ENCODE peak calls at places on chromosome 22, in five cellular contexts. K, G, W, B and O are unnamed samples.

GRCh38 chr22:20881869-20882815 is 23.3 kb downstream of the SNAP29 start:
- DNase-seq in K (no peak), G (no peak), W (no peak), B (no peak), O (no peak)

GRCh38 chr22:22579869-22580604 is 21.0 kb upstream of the PRAME start:
- DNase-seq in K (no peak), G (no peak), W (no peak), B (no peak), O (no peak)

GRCh38 chr22:37985751-37986281 is 1.5 kb upstream of the SOX10 start:
- DNase-seq in K (no peak), G (no peak), W (no peak), B (no peak), O (no peak)

GRCh38 chr22:47102081-47102480 is 339.6 kb downstream of the TBC1D22A start:
- DNase-seq in K (no peak), G (no peak), W (no peak), B (no peak), O (no peak)

GRCh38 chr22:47192651-47193437 is 430.4 kb downstream of the TBC1D22A start:
- DNase-seq in K (no peak), G (peak; percentile 48), W (no peak), B (no peak), O (no peak)

GRCh38 chr22:22932512-22932941 is 44.9 kb downstream of the IGLL5 start:
- DNase-seq in K (no peak), G (peak; percentile 56), W (no peak), B (no peak), O (no peak)

GRCh38 chr22:23225724-23226496 is 45.6 kb downstream of the BCR start:
- DNase-seq in K (peak; percentile 60), G (peak; percentile 59), W (peak; percentile 84), B (no peak), O (peak; percentile 34)

GRCh38 chr22:21982338-21982965 is at the start of gene TOP3B:
- DNase-seq in K (peak; percentile 74), G (peak; percentile 99), W (peak; percentile 75), B (peak; percentile 27), O (no peak)

GRCh38 chr22:22944268-22944985 is 56.8 kb downstream of the IGLL5 start:
- DNase-seq in K (no peak), G (peak; percentile 52), W (no peak), B (no peak), O (no peak)

GRCh38 chr22:22955866-22956535 is 68.4 kb downstream of the IGLL5 start:
- DNase-seq in K (peak; percentile 62), G (peak; percentile 98), W (peak; percentile 41), B (peak; percentile 41), O (peak; percentile 8)

GRCh38 chr22:22936915-22937656 is 49.5 kb downstream of the IGLL5 start:
- DNase-seq in K (no peak), G (no peak), W (no peak), B (no peak), O (no peak)

GRCh38 chr22:17824452-17824851 is 50.2 kb upstream of the BID start:
- DNase-seq in K (no peak), G (peak; percentile 33), W (no peak), B (no peak), O (no peak)

GRCh38 chr22:35310556-35311550 is 11.2 kb downstream of the TOM1 start:
- DNase-seq in K (no peak), G (no peak), W (no peak), B (no peak), O (no peak)

GRCh38 chr22:47472636-47473035 is 710.2 kb downstream of the TBC1D22A start:
- DNase-seq in K (no peak), G (no peak), W (no peak), B (no peak), O (no peak)

GRCh38 chr22:19062139-19062789 is 59.9 kb downstream of the DGCR2 start:
- DNase-seq in K (no peak), G (no peak), W (no peak), B (no peak), O (no peak)
- H3K27ac ChIP-seq in K (no peak overlapping the region), G (no peak overlapping the region), W (no peak overlapping the region), B (no peak overlapping the region), O (no peak overlapping the region)

DNA sequence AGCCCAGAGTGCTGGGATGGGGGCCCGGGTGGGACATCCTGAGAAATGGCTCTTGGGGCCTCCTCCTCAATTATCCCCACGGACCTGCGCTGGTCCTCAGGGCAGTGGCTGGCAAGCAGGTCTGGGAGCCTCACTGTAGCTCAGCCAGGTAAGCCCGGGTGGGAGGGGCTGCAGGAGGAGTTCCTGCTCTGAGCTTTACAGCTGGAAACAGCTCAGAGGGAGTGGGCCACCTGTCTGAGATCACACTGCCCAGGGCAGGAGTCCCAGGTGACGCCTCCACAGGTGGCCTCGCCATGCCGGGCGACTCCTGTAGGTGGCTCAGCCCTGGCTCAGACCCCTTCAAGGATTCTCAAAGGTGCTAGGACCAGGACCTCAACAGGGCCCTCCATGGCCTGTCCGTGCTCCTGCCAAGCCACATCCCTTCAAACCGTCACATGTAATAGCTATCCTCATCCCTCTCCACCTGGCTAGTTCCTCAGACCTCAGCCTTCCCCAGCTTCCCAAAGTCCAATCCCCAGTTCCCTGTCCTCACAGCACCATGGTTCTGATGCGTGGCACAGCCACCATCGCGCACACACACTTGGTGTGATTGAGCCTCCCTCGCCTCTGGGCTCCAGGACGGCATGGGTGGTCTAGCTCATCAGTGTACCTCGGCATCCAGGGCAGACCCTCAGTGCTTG is 3.6 kb upstream of the TSSK2 start:
- DNase-seq in K (no peak), G (no peak), W (no peak), B (no peak), O (no peak)
- H3K27ac ChIP-seq in K (no peak overlapping the region), G (no peak overlapping the region), W (no peak overlapping the region), B (no peak overlapping the region), O (no peak overlapping the region)

GRCh38 chr22:42938449-42938848 is 76.5 kb downstream of the PACSIN2 start:
- DNase-seq in K (no peak), G (no peak), W (no peak), B (no peak), O (no peak)
- H3K27ac ChIP-seq in K (no peak overlapping the region), G (no peak overlapping the region), W (peak overlapping the region; percentile 80), B (no peak overlapping the region), O (peak overlapping the region; percentile 75)

GRCh38 chr22:36940676-36941075 is 27.2 kb downstream of the CSF2RB start:
- DNase-seq in K (no peak), G (no peak), W (no peak), B (no peak), O (no peak)
- H3K27ac ChIP-seq in K (no peak overlapping the region), G (no peak overlapping the region), W (no peak overlapping the region), B (no peak overlapping the region), O (no peak overlapping the region)

GRCh38 chr22:39528080-39528661 is 4.4 kb downstream of the RPS19BP1 start:
- DNase-seq in K (no peak), G (no peak), W (no peak), B (no peak), O (no peak)

GRCh38 chr22:39530692-39531331 is 1.7 kb downstream of the RPS19BP1 start:
- DNase-seq in K (peak; percentile 34), G (peak; percentile 69), W (no peak), B (no peak), O (no peak)

GRCh38 chr22:39528681-39529486 is 3.7 kb downstream of the RPS19BP1 start:
- DNase-seq in K (peak; percentile 92), G (peak; percentile 77), W (peak; percentile 85), B (peak; percentile 84), O (peak; percentile 82)

GRCh38 chr22:39530136-39530535 is 2.4 kb downstream of the RPS19BP1 start:
- DNase-seq in K (no peak), G (no peak), W (no peak), B (no peak), O (no peak)

DNA sequence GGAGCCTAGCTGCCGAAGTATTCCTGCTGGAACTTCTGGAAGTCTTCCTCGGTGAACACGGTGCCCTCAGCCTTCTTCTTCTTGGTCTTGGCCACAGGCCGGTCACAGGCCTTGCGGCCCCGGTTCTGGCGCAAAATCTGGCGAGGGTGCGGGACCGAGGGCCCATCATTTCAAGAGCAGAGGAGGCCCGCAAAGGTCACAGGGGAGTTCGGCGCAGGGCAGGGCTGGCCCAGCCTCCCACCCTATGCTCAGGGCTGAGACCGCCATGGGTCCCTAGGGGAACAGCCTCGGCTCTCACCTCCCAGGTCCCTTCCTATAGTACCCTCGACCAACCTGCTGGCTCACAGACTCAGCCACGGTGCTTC is 3.1 kb downstream of the RPS19BP1 start:
- DNase-seq in K (no peak), G (no peak), W (no peak), B (no peak), O (no peak)
- H3K27ac ChIP-seq in K (peak overlapping the region; percentile 29), G (peak overlapping the region; percentile 15), W (no peak overlapping the region), B (no peak overlapping the region), O (no peak overlapping the region)

DNA sequence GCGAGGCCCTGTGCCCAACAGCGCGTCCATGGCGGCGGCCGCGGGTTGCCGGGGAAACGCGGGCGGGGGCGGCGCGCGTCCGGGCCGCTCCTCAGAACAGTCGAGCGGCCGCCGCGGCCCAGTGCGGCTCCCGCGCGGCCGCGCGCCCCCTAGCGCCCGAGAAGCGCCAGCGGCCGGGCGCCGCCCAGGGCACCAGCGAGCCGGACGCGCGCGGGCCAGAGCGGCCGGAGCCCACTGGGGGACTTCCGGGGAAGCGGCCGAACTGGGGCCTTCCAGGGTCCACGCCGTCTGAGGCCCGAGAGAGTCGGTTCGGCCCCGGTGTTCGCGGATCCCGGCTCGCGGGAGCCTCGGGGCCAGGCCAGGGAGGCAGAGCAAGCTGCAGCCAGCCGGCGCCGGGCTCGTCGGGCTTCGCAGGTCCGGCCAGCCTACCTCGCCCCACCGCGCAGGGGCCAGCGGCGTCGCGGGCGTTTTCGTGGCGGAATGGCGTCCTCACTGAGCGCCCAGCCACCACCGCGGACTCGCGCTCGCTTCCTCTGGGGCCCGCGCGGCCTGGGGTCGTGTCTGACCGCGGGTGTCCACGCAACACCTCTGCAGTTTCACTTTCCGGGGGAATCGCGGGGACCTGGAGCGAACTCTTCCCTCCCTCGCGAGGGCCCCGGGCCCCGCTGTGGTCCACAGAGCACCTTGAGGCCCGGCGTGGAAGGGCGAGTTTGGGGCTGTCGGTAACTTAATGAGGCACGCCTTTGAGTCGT is at the start of gene DENND6B:
- DNase-seq in K (peak; percentile 57), G (peak; percentile 81), W (peak; percentile 64), B (peak; percentile 33), O (no peak)
- H3K27ac ChIP-seq in K (peak within 1 kb of the TSS; percentile 51), G (peak within 1 kb of the TSS; percentile 88), W (peak within 1 kb of the TSS; percentile 54), B (peak within 1 kb of the TSS; percentile 52), O (peak within 1 kb of the TSS; percentile 51)

DNA sequence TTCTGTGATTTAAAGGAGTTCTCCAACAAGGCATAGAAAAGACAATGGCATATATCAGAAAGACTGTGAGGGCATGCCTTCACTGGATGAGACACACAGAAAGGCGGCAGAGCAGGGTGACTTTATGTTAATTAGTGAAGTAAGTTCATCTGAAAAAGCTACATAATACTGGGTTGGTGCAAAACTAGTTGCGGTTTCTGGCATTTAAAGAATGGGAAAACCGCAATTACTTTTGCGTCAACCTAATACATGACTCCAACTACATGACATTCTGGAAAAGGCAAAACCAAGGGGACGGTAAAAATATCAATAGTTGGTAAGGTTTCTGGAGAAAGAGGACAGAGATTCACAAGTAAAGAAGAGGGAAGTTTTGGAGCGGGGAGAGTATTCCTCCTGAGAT is 5.1 kb downstream of the RFPL1 start:
- DNase-seq in K (no peak), G (no peak), W (peak; percentile 8), B (no peak), O (no peak)
- H3K27ac ChIP-seq in K (no peak overlapping the region), G (no peak overlapping the region), W (no peak overlapping the region), B (no peak overlapping the region), O (no peak overlapping the region)

GRCh38 chr22:49512471-49512870 is 315.2 kb downstream of the BRD1 start:
- DNase-seq in K (no peak), G (no peak), W (no peak), B (no peak), O (no peak)
- H3K27ac ChIP-seq in K (no peak overlapping the region), G (no peak overlapping the region), W (no peak overlapping the region), B (no peak overlapping the region), O (no peak overlapping the region)